ENCODE peak calls at places on chromosomes 4 and X, in seven cellular contexts. F is astrocyte of the spinal cord, G is cardiac fibroblast, D is cardiac muscle cell, I is choroid plexus epithelial cell, N is IMR-90, Q is AG09309. O is an unnamed sample.

GRCh38 chrX:80807606-80808159 is 2.0 kb downstream of the BRWD3 start:
- DNase-seq in F (no peak), G (no peak), D (no peak), I (peak; percentile 3), N (no peak), Q (no peak), O (no peak)

GRCh38 chrX:28586291-28586690 is 955 bp upstream of the IL1RAPL1 start:
- DNase-seq in F (peak; percentile 42), G (peak; percentile 67), D (peak; percentile 64), I (peak; percentile 62), N (peak; percentile 45), Q (no peak), O (no peak)

GRCh38 chr4:181822005-181822375 is 421.2 kb upstream of the TENM3 start:
- DNase-seq in F (peak; percentile 36), G (no peak), D (peak; percentile 38), I (peak; percentile 52), N (no peak), Q (no peak), O (no peak)

GRCh38 chr4:20532096-20532495 is 168.2 kb upstream of the PACRGL start:
- DNase-seq in F (peak; percentile 16), G (no peak), D (no peak), I (peak; percentile 16), N (no peak), Q (no peak), O (no peak)

GRCh38 chr4:37836838-37837413 is 10.4 kb downstream of the PGM2 start:
- DNase-seq in F (no peak), G (peak; percentile 20), D (no peak), I (no peak), N (no peak), Q (no peak), O (no peak)

GRCh38 chrX:147494365-147494764 is 417.4 kb upstream of the FMR1 start:
- DNase-seq in F (no peak), G (no peak), D (no peak), I (no peak), N (no peak), Q (no peak), O (no peak)

GRCh38 chrX:103932133-103932532 is 30.3 kb upstream of the TMSB15B start:
- DNase-seq in F (no peak), G (no peak), D (no peak), I (no peak), N (no peak), Q (no peak), O (peak; percentile 6)

GRCh38 chr4:3047464-3048286 is 26.7 kb downstream of the HTT-AS start:
- DNase-seq in F (peak; percentile 32), G (peak; percentile 55), D (peak; percentile 75), I (peak; percentile 67), N (peak; percentile 39), Q (no peak), O (peak; percentile 73)

GRCh38 chr4:139266583-139267257 is 13.3 kb downstream of the MGARP start:
- DNase-seq in F (peak; percentile 67), G (peak; percentile 59), D (peak; percentile 62), I (peak; percentile 88), N (peak; percentile 86), Q (peak; percentile 40), O (peak; percentile 89)

GRCh38 chr4:181465826-181466225 is 777.4 kb upstream of the TENM3 start:
- DNase-seq in F (no peak), G (no peak), D (no peak), I (no peak), N (no peak), Q (no peak), O (no peak)

GRCh38 chrX:115410731-115411435 is 121.4 kb downstream of the LUZP4 start:
- DNase-seq in F (no peak), G (no peak), D (no peak), I (no peak), N (no peak), Q (no peak), O (no peak)

GRCh38 chr4:94452476-94453300 is 946 bp downstream of the PDLIM5 start:
- DNase-seq in F (peak; percentile 89), G (peak; percentile 92), D (peak; percentile 92), I (peak; percentile 86), N (peak; percentile 82), Q (peak; percentile 41), O (peak; percentile 26)

GRCh38 chr4:83618431-83618830 is 82.5 kb downstream of the GPAT3 start:
- DNase-seq in F (peak; percentile 58), G (peak; percentile 60), D (peak; percentile 92), I (peak; percentile 81), N (peak; percentile 85), Q (no peak), O (no peak)

GRCh38 chr4:129342820-129343219 is 246.9 kb downstream of the C4orf33 start:
- DNase-seq in F (peak; percentile 74), G (peak; percentile 88), D (no peak), I (peak; percentile 92), N (peak; percentile 67), Q (peak; percentile 78), O (no peak)

GRCh38 chrX:54248309-54248708 is 65.3 kb upstream of the FAM120C start:
- DNase-seq in F (peak; percentile 20), G (peak; percentile 41), D (peak; percentile 4), I (peak; percentile 48), N (peak; percentile 44), Q (peak; percentile 5), O (peak; percentile 2)

GRCh38 chr4:25441519-25442117 is 64.6 kb downstream of the ANAPC4 start:
- DNase-seq in F (peak; percentile 61), G (peak; percentile 79), D (peak; percentile 78), I (peak; percentile 83), N (peak; percentile 59), Q (no peak), O (peak; percentile 33)

GRCh38 chrX:13653022-13653693 is at the start of gene TCEANC:
- DNase-seq in F (peak; percentile 99), G (peak; percentile 97), D (peak; percentile 98), I (peak; percentile 98), N (peak; percentile 98), Q (peak; percentile 92), O (peak; percentile 79)

GRCh38 chr4:147371661-147372060 is 109.2 kb upstream of the EDNRA start:
- DNase-seq in F (peak; percentile 63), G (peak; percentile 42), D (no peak), I (peak; percentile 50), N (peak; percentile 75), Q (no peak), O (no peak)

GRCh38 chrX:150680974-150681373 is 12.2 kb upstream of the MTMR1 start:
- DNase-seq in F (peak; percentile 24), G (peak; percentile 48), D (peak; percentile 28), I (peak; percentile 59), N (peak; percentile 34), Q (no peak), O (no peak)

GRCh38 chr4:153159016-153159415 is 45.2 kb upstream of the TRIM2 start:
- DNase-seq in F (no peak), G (no peak), D (no peak), I (peak; percentile 11), N (no peak), Q (no peak), O (no peak)
- TF ChIP-seq CTCF in F (peak; percentile 17), G (no peak), D (no peak), I (no peak), N (no peak), Q (no peak), O (no peak)

GRCh38 chrX:138034136-138034535 is 468.2 kb downstream of the ZIC3 start:
- DNase-seq in F (peak; percentile 4), G (no peak), D (peak; percentile 11), I (peak; percentile 4), N (no peak), Q (no peak), O (no peak)
- TF ChIP-seq CTCF in F (peak; percentile 11), G (no peak), D (no peak), I (peak; percentile 14), N (no peak), Q (no peak), O (no peak)

DNA sequence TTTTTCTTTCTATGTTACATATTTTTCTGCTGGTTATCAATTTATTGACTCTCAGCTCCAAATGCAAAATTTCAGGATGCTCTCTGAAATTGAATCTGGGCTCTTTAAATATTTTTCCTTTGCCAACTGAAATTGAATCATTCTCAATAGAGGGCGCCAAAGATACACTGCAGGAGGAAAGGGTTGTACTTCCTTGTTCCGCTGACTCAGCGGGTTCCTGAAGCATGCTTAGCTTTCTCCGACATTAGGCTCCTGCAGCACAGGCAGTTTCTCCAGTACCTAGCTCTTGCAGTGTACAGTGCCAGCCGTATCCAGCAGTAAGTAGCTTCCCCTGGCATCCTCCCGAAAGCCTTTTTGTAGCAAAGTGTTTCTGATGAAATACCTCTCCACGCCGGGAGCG is 28.8 kb upstream of the CFAP47 start:
- DNase-seq in F (peak; percentile 28), G (peak; percentile 25), D (peak; percentile 80), I (peak; percentile 58), N (peak; percentile 11), Q (no peak), O (peak; percentile 5)
- TF ChIP-seq CTCF in F (peak; percentile 28), G (no peak), D (peak; percentile 34), I (peak; percentile 62), N (peak; percentile 53), Q (peak; percentile 18), O (no peak)

GRCh38 chrX:112874140-112874539 is 33.5 kb upstream of the AMOT start:
- DNase-seq in F (no peak), G (peak; percentile 14), D (no peak), I (no peak), N (peak; percentile 3), Q (no peak), O (no peak)
- TF ChIP-seq CTCF in F (peak; percentile 4), G (no peak), D (peak; percentile 5), I (no peak), N (peak; percentile 18), Q (no peak), O (no peak)

GRCh38 chrX:5236096-5236495 is 992.6 kb downstream of the NLGN4X start:
- DNase-seq in F (no peak), G (no peak), D (peak; percentile 47), I (no peak), N (no peak), Q (no peak), O (no peak)
- TF ChIP-seq CTCF in F (no peak), G (no peak), D (no peak), I (no peak), N (no peak), Q (no peak), O (no peak)

DNA sequence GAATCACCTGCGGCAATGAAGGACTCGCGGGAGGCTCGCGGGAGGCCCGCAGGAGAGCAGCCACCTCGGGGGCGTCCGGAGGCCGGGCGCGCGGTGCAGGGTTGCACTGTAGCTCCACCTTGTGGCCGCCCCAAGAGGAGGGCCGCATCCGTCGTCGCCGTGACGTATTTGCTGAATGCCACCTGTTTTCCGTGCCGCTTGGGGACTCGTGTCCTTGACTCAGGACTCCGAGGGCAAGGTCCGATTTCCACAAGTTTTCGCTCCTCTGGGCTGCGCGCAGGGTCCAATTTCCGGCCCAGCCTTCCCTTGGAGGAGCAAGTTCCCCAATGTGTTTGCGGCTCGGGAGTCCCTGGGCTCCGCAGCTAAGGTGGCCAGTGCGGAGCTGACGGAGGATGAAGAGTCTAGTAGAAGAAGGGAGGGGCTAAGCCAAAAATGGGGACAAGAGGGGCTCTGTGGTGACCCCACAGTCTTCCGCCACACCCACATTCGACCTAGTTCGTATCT is 10.7 kb upstream of the DLG3 start:
- DNase-seq in F (peak; percentile 42), G (peak; percentile 55), D (peak; percentile 77), I (peak; percentile 53), N (peak; percentile 31), Q (no peak), O (peak; percentile 78)
- TF ChIP-seq CTCF in F (peak; percentile 62), G (peak; percentile 57), D (peak; percentile 57), I (peak; percentile 71), N (peak; percentile 70), Q (peak; percentile 75), O (peak; percentile 55)

GRCh38 chrX:127621780-127622179 is 430.4 kb downstream of the ACTRT1 start:
- DNase-seq in F (no peak), G (no peak), D (no peak), I (no peak), N (no peak), Q (no peak), O (no peak)
- TF ChIP-seq CTCF in F (no peak), G (no peak), D (no peak), I (no peak), N (no peak), Q (no peak), O (no peak)

O was measured in GM20000.